ENCODE peak calls at places on chromosomes 1 and 21, in six cellular contexts. V, J, D, F, U and S are unnamed samples.

GRCh38 chr21:43362928-43363314 is 64.0 kb downstream of the SIK1 start:
- DNase-seq in U (no peak), F (no peak), V (no peak), J (no peak), D (no peak), S (no peak)

GRCh38 chr1:41678141-41678878 is 193.8 kb upstream of the EDN2 start:
- DNase-seq in J (peak), V (peak), U (no peak), D (no peak), F (peak), S (peak)

GRCh38 chr21:46150073-46150472 is 5.3 kb downstream of the FTCD start:
- DNase-seq in U (no peak), V (peak), J (no peak), F (no peak), D (no peak), S (no peak)

GRCh38 chr1:14958249-14959215 is 195.0 kb upstream of the TMEM51 start:
- DNase-seq in V (no peak), F (no peak), U (no peak), D (no peak), J (no peak), S (no peak)

GRCh38 chr1:63506782-63507181 is 16.2 kb downstream of the ITGB3BP start:
- DNase-seq in V (no peak), J (no peak), D (no peak), U (no peak), F (no peak), S (no peak)

GRCh38 chr1:181101581-181102226 is 13.2 kb downstream of the IER5 start:
- DNase-seq in U (peak), F (no peak), D (no peak), J (peak), V (no peak), S (peak)

GRCh38 chr1:67570473-67571143 is 114.4 kb upstream of the GADD45A start:
- DNase-seq in D (no peak), J (peak), V (no peak), F (no peak), U (peak), S (peak)

GRCh38 chr1:155967410-155968400 is 10.6 kb downstream of the ARHGEF2 start:
- DNase-seq in V (no peak), D (no peak), F (no peak), J (no peak), U (no peak), S (no peak)

GRCh38 chr1:187956975-187957374 is 1128.2 kb downstream of the PLA2G4A start:
- DNase-seq in F (no peak), U (no peak), V (no peak), J (no peak), D (peak), S (no peak)

GRCh38 chr1:99281109-99281508 is 16.8 kb downstream of the PLPPR4 start:
- DNase-seq in U (no peak), V (no peak), D (no peak), F (no peak), J (no peak), S (no peak)

GRCh38 chr1:223706077-223706988 is 6.0 kb upstream of the CAPN2 start:
- DNase-seq in U (peak), D (peak), J (peak), V (no peak), F (no peak), S (peak)

GRCh38 chr21:46189213-46189958 is 5.1 kb upstream of the SPATC1L start:
- DNase-seq in F (peak), V (no peak), U (peak), D (no peak), J (peak), S (peak)

GRCh38 chr1:243742814-243743213 is 107.2 kb downstream of the AKT3 start:
- DNase-seq in J (peak), V (no peak), F (no peak), D (no peak), U (peak), S (peak)

GRCh38 chr1:247209306-247209900 is 37.6 kb upstream of the ZNF124 start:
- DNase-seq in U (no peak), V (no peak), D (no peak), J (peak), F (no peak), S (peak)

GRCh38 chr1:19203440-19203839 is 6.6 kb downstream of the UBR4 start:
- DNase-seq in D (peak), V (no peak), F (peak), U (peak), J (peak), S (no peak)

GRCh38 chr21:34351786-34352241 is 12.0 kb upstream of the KCNE2 start:
- DNase-seq in V (peak), U (peak), F (peak), D (peak), J (peak), S (peak)

GRCh38 chr21:39664586-39664985 is 51.8 kb downstream of the B3GALT5 start:
- DNase-seq in D (no peak), J (no peak), F (no peak), U (no peak), V (no peak), S (no peak)

GRCh38 chr1:23400324-23401110 is 24.0 kb downstream of the TCEA3 start:
- DNase-seq in V (no peak), D (no peak), J (peak), U (peak), F (no peak), S (peak)

GRCh38 chr1:229199892-229200291 is 71.0 kb upstream of the RAB4A start:
- DNase-seq in F (no peak), V (peak), J (peak), D (no peak), U (no peak), S (peak)

GRCh38 chr1:108584320-108584968 is 24.5 kb downstream of the EEIG2 start:
- DNase-seq in D (no peak), V (no peak), F (no peak), J (no peak), U (peak), S (no peak)

GRCh38 chr21:33964706-33965325 is 49.2 kb upstream of the ATP5PO start:
- DNase-seq in V (no peak), F (no peak), D (no peak), U (peak), J (no peak), S (peak)

GRCh38 chr21:37863842-37864241 is 52.4 kb downstream of the KCNJ6 start:
- DNase-seq in U (no peak), J (peak), F (no peak), D (no peak), V (no peak), S (peak)

GRCh38 chr21:44836666-44837471 is 19.0 kb upstream of the SUMO3 start:
- DNase-seq in D (peak), J (peak), F (no peak), U (peak), V (no peak), S (peak)

GRCh38 chr1:157377216-157377821 is 175.0 kb downstream of the FCRL5 start:
- DNase-seq in F (no peak), V (no peak), J (peak), D (no peak), U (peak), S (peak)
- TF ChIP-seq CTCF in F (no peak), V (peak), J (peak), D (peak), U (peak), S (peak)

GRCh38 chr1:43271186-43272118 is 1.7 kb downstream of the TMEM125 start:
- DNase-seq in V (no peak), U (no peak), J (no peak), D (no peak), F (no peak), S (no peak)
- H3K4me3 ChIP-seq in V (no peak), U (no peak), J (no peak), D (peak), F (peak), S (no peak)

GRCh38 chr1:70617728-70618127 is 206.7 kb downstream of the CTH start:
- DNase-seq in V (no peak), F (no peak), U (no peak), D (no peak), J (no peak), S (no peak)
- TF ChIP-seq CTCF in V (no peak), F (no peak), U (no peak), D (peak), J (no peak), S (no peak)

GRCh38 chr1:44024031-44024902 is 7.0 kb downstream of the SLC6A9 start:
- DNase-seq in V (no peak), D (no peak), F (no peak), U (no peak), J (no peak), S (no peak)
- H3K4me3 ChIP-seq in V (no peak), D (no peak), F (no peak), U (no peak), J (no peak), S (no peak)

DNA sequence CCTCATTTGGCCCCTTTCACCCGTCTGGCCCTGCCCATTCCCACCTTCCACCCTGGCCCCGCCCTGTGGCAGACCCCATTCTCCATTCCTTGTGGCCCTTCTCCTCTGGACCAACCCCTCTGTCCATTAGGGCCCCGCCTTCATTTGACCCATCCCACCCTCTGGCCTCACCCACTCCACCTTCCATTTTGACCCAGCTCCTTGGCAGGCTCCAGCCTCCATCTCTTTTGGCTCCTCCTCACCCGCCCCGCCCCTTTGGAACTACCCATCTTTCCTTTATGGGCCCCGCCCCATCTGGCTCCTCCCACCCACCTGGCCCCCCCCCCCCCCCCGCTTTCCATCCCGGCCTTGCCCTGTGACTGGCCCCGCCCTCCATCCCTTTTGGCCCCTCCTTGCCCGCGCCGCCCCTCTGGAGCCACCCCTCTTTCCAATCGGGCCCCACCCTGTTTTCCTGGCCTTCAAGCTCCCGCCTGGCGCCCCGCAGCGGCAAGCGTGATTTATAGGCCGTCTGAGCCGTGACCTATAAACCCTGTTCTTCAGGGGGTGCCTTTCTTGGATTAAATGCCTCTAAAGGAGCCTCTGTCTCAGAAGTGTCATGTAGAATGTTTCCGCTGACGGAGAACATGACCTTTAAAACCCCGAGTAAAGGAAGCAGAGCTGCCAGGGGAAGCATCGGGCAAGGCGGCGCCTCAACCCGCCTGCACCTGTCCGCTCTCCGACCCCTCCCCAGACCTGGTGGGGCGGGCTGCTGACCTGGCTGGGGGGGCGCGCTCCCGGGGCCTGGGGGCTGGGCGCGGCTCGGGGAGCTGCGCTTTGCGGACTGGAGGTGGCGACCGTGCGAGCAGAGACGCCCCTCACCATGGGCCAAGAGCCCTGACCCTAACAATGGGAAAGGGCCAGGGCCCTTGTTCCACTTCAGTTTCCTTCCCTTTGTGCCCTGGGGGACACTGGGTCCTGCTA is 178.0 kb downstream of the CAMTA1 start:
- DNase-seq in V (peak), D (no peak), U (no peak), J (peak), F (no peak), S (no peak)
- TF ChIP-seq CTCF in V (peak), D (no peak), U (no peak), J (no peak), F (no peak), S (no peak)

GRCh38 chr1:239311331-239311730 is 75.0 kb upstream of the CHRM3 start:
- DNase-seq in F (no peak), J (no peak), V (no peak), U (no peak), D (no peak), S (no peak)
- H3K4me3 ChIP-seq in F (no peak), J (no peak), V (no peak), U (no peak), D (no peak), S (no peak)

GRCh38 chr1:16621300-16621658 is 7.9 kb upstream of the NBPF1 start:
- DNase-seq in F (no peak), U (no peak), J (no peak), D (no peak), V (no peak), S (no peak)
- TF ChIP-seq CTCF in F (no peak), U (no peak), J (no peak), D (no peak), V (no peak), S (no peak)

GRCh38 chr1:150268706-150269403 is at the start of gene APH1A:
- DNase-seq in V (peak), F (peak), D (peak), J (peak), U (peak), S (peak)

GRCh38 chr1:150267896-150268295 is 920 bp downstream of the APH1A start:
- DNase-seq in U (no peak), F (no peak), V (no peak), D (no peak), J (no peak), S (peak)

GRCh38 chr1:150268342-150268705 is 492 bp downstream of the APH1A start:
- DNase-seq in V (no peak), J (peak), D (no peak), F (peak), U (no peak), S (peak)

GRCh38 chr1:150272379-150272840 is at the start of gene C1orf54:
- DNase-seq in J (peak), F (no peak), D (no peak), V (no peak), U (peak), S (peak)

DNA sequence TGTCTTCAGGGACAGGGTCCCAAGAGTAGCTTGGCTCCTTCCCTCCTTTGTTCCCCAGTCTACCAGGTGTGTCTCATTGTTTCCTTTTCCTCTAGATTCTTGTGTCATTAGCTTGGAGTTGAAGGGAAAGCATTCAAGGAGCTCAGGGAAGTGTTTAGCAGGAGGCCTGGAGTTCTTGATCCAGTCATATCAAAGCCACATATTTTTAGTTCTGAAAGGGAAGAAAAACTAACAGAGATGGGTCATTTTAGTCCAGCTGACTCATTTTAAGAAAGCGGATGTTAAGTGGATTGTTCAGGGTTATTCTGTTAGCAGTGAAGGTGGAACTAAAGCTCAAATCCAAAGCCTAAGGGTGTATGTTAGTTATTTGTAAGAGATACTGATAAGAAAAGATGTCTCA is 720 bp downstream of the C1orf54 start:
- DNase-seq in J (no peak), U (peak), D (no peak), F (no peak), V (no peak), S (no peak)
- H3K4me3 ChIP-seq in J (peak), U (peak), D (no peak), F (peak), V (peak), S (no peak)

DNA sequence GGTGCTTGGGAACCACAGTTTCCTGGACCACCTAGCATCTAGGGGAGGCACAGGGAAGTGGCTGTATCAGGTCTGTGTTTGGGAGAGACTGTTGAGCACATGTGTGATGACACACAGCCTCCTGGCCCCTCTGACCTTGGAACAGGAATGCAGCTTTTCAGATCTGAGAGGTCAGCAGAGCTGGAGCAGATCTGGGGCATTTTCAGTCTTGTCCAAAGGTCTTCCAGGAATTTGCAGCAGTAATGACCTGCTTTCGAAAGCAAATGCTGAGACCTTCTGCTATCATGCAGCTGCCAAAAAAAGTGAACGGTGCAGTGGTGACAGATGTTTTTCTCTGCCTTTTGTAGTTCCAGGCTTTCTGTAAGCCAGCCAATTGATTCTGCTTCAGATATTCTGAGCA is 137.9 kb upstream of the COA6 start:
- DNase-seq in U (no peak), V (no peak), F (no peak), J (no peak), D (no peak), S (peak)
- TF ChIP-seq CTCF in U (no peak), V (no peak), F (no peak), J (no peak), D (no peak), S (no peak)